ENCODE peak calls at places on chromosomes 2 and 18, in ten cellular contexts. Y is stimulated activated CD4-positive, alpha-beta T cell treated with anti-CD3 and anti-CD28 coated beads, Interleukin-4, amount 100 ng/mL, for 24 hours; Z is NCI-H1092; H is HS-5; U is EL; Q is cardiac muscle cell; W is coronary artery; L is ovary; M is iPS DF 6.9; R is lung. N is an unnamed sample.

GRCh38 chr2:164677733-164678132 is 56.5 kb upstream of the GRB14 start:
- DNase-seq in H (no peak), Y (no peak), U (no peak), Q (no peak), W (no peak), Z (no peak), R (no peak), L (no peak), M (no peak), N (no peak)

GRCh38 chr2:168434164-168434563 is 21.9 kb upstream of the CERS6 start:
- DNase-seq in R (no peak), Z (peak), U (no peak), Q (peak), L (peak), Y (no peak), W (no peak), H (no peak), M (no peak), N (peak)

GRCh38 chr2:29293830-29294438 is 178.7 kb downstream of the CLIP4 start:
- DNase-seq in R (no peak), Y (no peak), M (peak), Z (no peak), H (no peak), U (peak), Q (peak), W (no peak), L (no peak), N (no peak)

GRCh38 chr2:33477473-33478468 is 1.3 kb downstream of the RASGRP3 start:
- DNase-seq in U (no peak), L (no peak), R (no peak), Y (peak), M (no peak), W (no peak), Z (no peak), Q (no peak), H (no peak), N (no peak)

GRCh38 chr18:34342960-34343359 is 118.2 kb upstream of the NOL4 start:
- DNase-seq in R (no peak), M (no peak), H (peak), Y (no peak), W (no peak), Z (no peak), U (no peak), L (no peak), Q (no peak), N (no peak)

GRCh38 chr2:55949613-55950012 is 26.0 kb upstream of the EFEMP1 start:
- DNase-seq in L (no peak), Y (no peak), R (no peak), U (no peak), Z (no peak), Q (no peak), W (no peak), H (no peak), M (no peak), N (no peak)

GRCh38 chr2:239278941-239279365 is 121.9 kb downstream of the HDAC4 start:
- DNase-seq in M (no peak), W (peak), R (no peak), Y (no peak), H (peak), Z (no peak), L (peak), Q (no peak), U (peak), N (no peak)

GRCh38 chr2:239948100-239948881 is 76.9 kb downstream of the NDUFA10 start:
- DNase-seq in Q (no peak), Y (no peak), W (peak), M (no peak), U (no peak), H (no peak), R (no peak), L (no peak), Z (no peak), N (no peak)

GRCh38 chr2:171858397-171858958 is 35.6 kb downstream of the SLC25A12 start:
- DNase-seq in Z (no peak), Q (no peak), U (no peak), Y (no peak), L (no peak), W (no peak), R (no peak), H (no peak), M (no peak), N (no peak)

GRCh38 chr18:13438507-13439056 is 220.0 kb downstream of the LDLRAD4 start:
- DNase-seq in Y (no peak), M (no peak), L (no peak), H (no peak), W (no peak), R (no peak), U (no peak), Q (no peak), Z (no peak), N (no peak)

GRCh38 chr2:218255441-218255840 is 5.4 kb upstream of the GPBAR1 start:
- DNase-seq in M (no peak), Z (no peak), H (peak), Q (no peak), R (no peak), Y (no peak), W (no peak), U (peak), L (no peak), N (no peak)

GRCh38 chr2:178998539-178998938 is 51.4 kb downstream of the CCDC141 start:
- DNase-seq in L (no peak), R (no peak), H (no peak), U (no peak), M (no peak), Z (no peak), W (no peak), Q (no peak), Y (no peak), N (no peak)

GRCh38 chr2:127193164-127193947 is 26.7 kb downstream of the CYP27C1 start:
- DNase-seq in Z (no peak), L (no peak), H (no peak), M (no peak), Q (no peak), W (no peak), Y (no peak), U (no peak), R (no peak), N (no peak)

GRCh38 chr2:235553696-235554100 is 59.9 kb downstream of the AGAP1 start:
- DNase-seq in Z (no peak), W (no peak), R (peak), L (no peak), Y (no peak), M (no peak), U (no peak), Q (no peak), H (no peak), N (no peak)

GRCh38 chr2:180849851-180850250 is 130.6 kb upstream of the UBE2E3 start:
- DNase-seq in W (no peak), R (no peak), Y (no peak), M (no peak), L (no peak), Q (no peak), Z (no peak), U (no peak), H (no peak), N (no peak)

GRCh38 chr2:1577846-1578245 is 164.6 kb downstream of the TPO start:
- DNase-seq in Y (no peak), M (no peak), L (no peak), H (no peak), R (no peak), U (no peak), Z (no peak), W (no peak), Q (no peak), N (no peak)

GRCh38 chr2:135839713-135840112 is 2.7 kb upstream of the LCT start:
- DNase-seq in Q (no peak), Y (no peak), H (peak), M (no peak), Z (no peak), R (no peak), L (no peak), W (no peak), U (peak), N (no peak)

GRCh38 chr18:59846814-59847490 is 52.8 kb upstream of the PMAIP1 start:
- DNase-seq in M (no peak), U (peak), Y (peak), Z (no peak), R (no peak), W (no peak), H (no peak), L (no peak), Q (no peak), N (no peak)

GRCh38 chr2:44777542-44777941 is 164.0 kb upstream of the SIX3 start:
- DNase-seq in R (no peak), Z (peak), M (no peak), H (no peak), Y (no peak), Q (no peak), L (no peak), W (no peak), U (no peak), N (peak)